ENCODE peak calls at places on chromosome 18, in seven cellular contexts. T is central memory CD4-positive, alpha-beta T cell; A is psoas muscle; U is HTR-8/SVneo; Z is pons; Q is Daoy; J is NCI-H2081. D is an unnamed sample.

GRCh38 chr18:58209326-58209725 is 165.3 kb downstream of the NEDD4L start:
- DNase-seq in T (no peak), A (no peak), U (no peak), Z (no peak), Q (no peak), J (no peak), D (no peak)

GRCh38 chr18:46946656-46947282 is 29.4 kb downstream of the KATNAL2 start:
- DNase-seq in T (peak), A (peak), U (peak), Z (peak), Q (no peak), J (peak), D (peak)

GRCh38 chr18:24503182-24503581 is 42.7 kb downstream of the HRH4 start:
- DNase-seq in T (no peak), A (no peak), U (no peak), Z (no peak), Q (no peak), J (no peak), D (no peak)

GRCh38 chr18:61732854-61733253 is 160.0 kb downstream of the RNF152 start:
- DNase-seq in T (no peak), A (no peak), U (no peak), Z (no peak), Q (no peak), J (no peak), D (no peak)

GRCh38 chr18:62452280-62452824 is 70.5 kb upstream of the ZCCHC2 start:
- DNase-seq in T (no peak), A (peak), U (no peak), Z (no peak), Q (no peak), J (no peak), D (no peak)

GRCh38 chr18:70643812-70644211 is 355.0 kb downstream of the SOCS6 start:
- DNase-seq in T (no peak), A (no peak), U (no peak), Z (no peak), Q (no peak), J (no peak), D (no peak)

GRCh38 chr18:45978084-45978483 is 11.0 kb upstream of the EPG5 start:
- DNase-seq in T (no peak), A (no peak), U (no peak), Z (peak), Q (no peak), J (no peak), D (no peak)

GRCh38 chr18:74412106-74412880 is 44.8 kb downstream of the DIPK1C start:
- DNase-seq in T (no peak), A (no peak), U (no peak), Z (peak), Q (no peak), J (no peak), D (no peak)

GRCh38 chr18:60020107-60020925 is 120.5 kb downstream of the PMAIP1 start:
- DNase-seq in T (no peak), A (no peak), U (no peak), Z (no peak), Q (no peak), J (no peak), D (no peak)

GRCh38 chr18:2905802-2906521 is 59.2 kb downstream of the EMILIN2 start:
- DNase-seq in T (no peak), A (peak), U (no peak), Z (peak), Q (no peak), J (peak), D (peak)

GRCh38 chr18:2988041-2988794 is 24.7 kb downstream of the LPIN2 start:
- DNase-seq in T (no peak), A (no peak), U (no peak), Z (no peak), Q (no peak), J (no peak), D (no peak)

GRCh38 chr18:21191596-21192307 is 50.3 kb upstream of the GREB1L start:
- DNase-seq in T (no peak), A (peak), U (peak), Z (peak), Q (peak), J (peak), D (no peak)

GRCh38 chr18:77161954-77162353 is 29.4 kb upstream of the MBP start:
- DNase-seq in T (no peak), A (no peak), U (no peak), Z (no peak), Q (peak), J (no peak), D (no peak)

GRCh38 chr18:55386545-55386944 is 201.4 kb downstream of the TCF4 start:
- DNase-seq in T (no peak), A (no peak), U (no peak), Z (peak), Q (no peak), J (no peak), D (no peak)

GRCh38 chr18:79803611-79804051 is 5.9 kb downstream of the KCNG2 start:
- DNase-seq in T (no peak), A (no peak), U (no peak), Z (no peak), Q (no peak), J (no peak), D (no peak)

GRCh38 chr18:58858591-58859468 is 5.8 kb upstream of the ZNF532 start:
- DNase-seq in T (no peak), A (peak), U (no peak), Z (no peak), Q (no peak), J (no peak), D (no peak)

GRCh38 chr18:36704656-36705055 is 124.1 kb downstream of the TPGS2 start:
- DNase-seq in T (no peak), A (no peak), U (no peak), Z (no peak), Q (no peak), J (no peak), D (no peak)

GRCh38 chr18:3340015-3340681 is 78.2 kb downstream of the MYL12B start:
- DNase-seq in T (peak), A (no peak), U (no peak), Z (no peak), Q (peak), J (no peak), D (no peak)

GRCh38 chr18:56245856-56246575 is 392.4 kb downstream of the TXNL1 start:
- DNase-seq in T (no peak), A (no peak), U (no peak), Z (no peak), Q (no peak), J (no peak), D (no peak)

GRCh38 chr18:10010611-10011015 is 96.8 kb downstream of the VAPA start:
- DNase-seq in T (no peak), A (peak), U (peak), Z (peak), Q (peak), J (no peak), D (no peak)

GRCh38 chr18:48216639-48217280 is 192.4 kb downstream of the ZBTB7C start:
- DNase-seq in T (no peak), A (no peak), U (no peak), Z (no peak), Q (peak), J (peak), D (no peak)

GRCh38 chr18:68604256-68604655 is 110.7 kb downstream of the TMX3 start:
- DNase-seq in T (no peak), A (no peak), U (no peak), Z (no peak), Q (no peak), J (no peak), D (no peak)

GRCh38 chr18:22470141-22470510 is 52.4 kb upstream of the CTAGE1 start:
- DNase-seq in T (no peak), A (no peak), U (no peak), Z (no peak), Q (no peak), J (no peak), D (no peak)

GRCh38 chr18:57910134-57910533 is 107.0 kb upstream of the ATP8B1 start:
- DNase-seq in T (no peak), A (no peak), U (no peak), Z (no peak), Q (no peak), J (no peak), D (no peak)

D was measured in naive thymus-derived CD4-positive, alpha-beta T cell.